ENCODE peak calls at places on chromosomes 2 and 18, in four cellular contexts. T is KG1, N is body of pancreas, E is T-helper 2 cell. R is an unnamed sample.

GRCh38 chr2:186771850-186772463 is 77.0 kb downstream of the ZSWIM2 start:
- DNase-seq in T (no peak), N (no peak), E (no peak), R (peak; percentile 88)

GRCh38 chr2:127066942-127067341 is 40.0 kb downstream of the BIN1 start:
- DNase-seq in T (no peak), N (peak; percentile 49), E (no peak), R (no peak)

GRCh38 chr18:79465392-79465991 is 69.8 kb downstream of the NFATC1 start:
- DNase-seq in T (no peak), N (peak; percentile 31), E (no peak), R (no peak)

GRCh38 chr2:129717560-129718128 is 261.8 kb upstream of the RAB6C start:
- DNase-seq in T (no peak), N (no peak), E (no peak), R (no peak)

GRCh38 chr2:218223046-218223445 is 6.1 kb downstream of the ARPC2 start:
- DNase-seq in T (no peak), N (no peak), E (no peak), R (no peak)

GRCh38 chr2:164808776-164809175 is 32.8 kb downstream of the COBLL1 start:
- DNase-seq in T (no peak), N (no peak), E (no peak), R (no peak)

GRCh38 chr2:9408641-9409151 is 14.6 kb downstream of the ITGB1BP1 start:
- DNase-seq in T (no peak), N (no peak), E (no peak), R (no peak)

GRCh38 chr18:31574359-31574758 is 17.3 kb upstream of the TTR start:
- DNase-seq in T (no peak), N (no peak), E (no peak), R (no peak)

GRCh38 chr18:77985486-77985885 is 735.8 kb downstream of the GALR1 start:
- DNase-seq in T (no peak), N (no peak), E (no peak), R (no peak)

GRCh38 chr2:181183878-181184553 is 203.6 kb downstream of the UBE2E3 start:
- DNase-seq in T (no peak), N (no peak), E (no peak), R (no peak)

GRCh38 chr2:70686577-70687460 is 81.2 kb downstream of the ADD2 start:
- DNase-seq in T (no peak), N (no peak), E (no peak), R (no peak)

GRCh38 chr2:219661955-219662395 is 34.5 kb downstream of the SLC4A3 start:
- DNase-seq in T (no peak), N (no peak), E (no peak), R (no peak)

GRCh38 chr2:28956415-28956826 is 24.7 kb upstream of the TOGARAM2 start:
- DNase-seq in T (no peak), N (peak; percentile 21), E (no peak), R (no peak)

GRCh38 chr2:99864561-99865216 is 277.7 kb downstream of the AFF3 start:
- DNase-seq in T (no peak), N (no peak), E (no peak), R (no peak)

GRCh38 chr2:182666674-182667320 is 49.3 kb upstream of the DNAJC10 start:
- DNase-seq in T (no peak), N (no peak), E (no peak), R (no peak)

GRCh38 chr2:218983263-218983970 is 1.6 kb downstream of the FEV start:
- DNase-seq in T (no peak), N (no peak), E (no peak), R (no peak)

GRCh38 chr2:149921911-149922616 is 334.5 kb upstream of the MMADHC start:
- DNase-seq in T (no peak), N (no peak), E (no peak), R (no peak)

GRCh38 chr2:239977111-239977510 is 48.0 kb downstream of the NDUFA10 start:
- DNase-seq in T (no peak), N (no peak), E (no peak), R (no peak)

GRCh38 chr18:34901299-34901698 is 139.9 kb upstream of the MAPRE2 start:
- DNase-seq in T (no peak), N (no peak), E (no peak), R (no peak)

GRCh38 chr2:29080886-29081743 is 6.8 kb upstream of the PCARE start:
- DNase-seq in T (no peak), N (no peak), E (no peak), R (no peak)

GRCh38 chr18:50523165-50523564 is 36.7 kb upstream of the MAPK4 start:
- DNase-seq in T (no peak), N (no peak), E (no peak), R (no peak)

GRCh38 chr2:86249176-86249842 is 50.1 kb downstream of the MRPL35 start:
- DNase-seq in T (no peak), N (no peak), E (no peak), R (no peak)

GRCh38 chr2:158775273-158776027 is 19.7 kb upstream of the DAPL1 start:
- DNase-seq in T (no peak), N (no peak), E (no peak), R (no peak)

GRCh38 chr2:25371253-25372241 is 29.8 kb upstream of the DNMT3A start:
- DNase-seq in T (no peak), N (no peak), E (no peak), R (no peak)

GRCh38 chr18:45666520-45666919 is 51.2 kb downstream of the SLC14A2 start:
- DNase-seq in T (no peak), N (no peak), E (peak; percentile 21), R (no peak)

GRCh38 chr18:68984342-68984741 is 186.5 kb downstream of the CCDC102B start:
- DNase-seq in T (no peak), N (no peak), E (no peak), R (no peak)

GRCh38 chr18:44691148-44691925 is 10.6 kb downstream of the SETBP1 start:
- DNase-seq in T (no peak), N (peak; percentile 65), E (no peak), R (no peak)

GRCh38 chr2:241237949-241238371 is 49.5 kb downstream of the ANO7 start:
- DNase-seq in T (no peak), N (no peak), E (no peak), R (no peak)

R was measured in smooth muscle cell of the brain vasculature.